ENCODE peak calls at places on chromosome 12, in six cellular contexts. One of them, this sample, is unnamed.

GRCh38 chr12:119843100-119843499 is 34.0 kb downstream of the CIT start:
- DNase-seq in HCT116: no peak
- DNase-seq in prostate gland: no peak
- DNase-seq in transverse colon: no peak
- DNase-seq in H1: no peak
- DNase-seq in HL-60: no peak
- DNase-seq in this sample: no peak

GRCh38 chr12:20220339-20220738 is 148.0 kb upstream of the PDE3A start:
- DNase-seq in HCT116: peak
- DNase-seq in prostate gland: no peak
- DNase-seq in transverse colon: no peak
- DNase-seq in H1: no peak
- DNase-seq in HL-60: no peak
- DNase-seq in this sample: no peak

GRCh38 chr12:108772247-108772646 is 40.9 kb upstream of the CORO1C start:
- DNase-seq in HCT116: no peak
- DNase-seq in prostate gland: no peak
- DNase-seq in transverse colon: peak
- DNase-seq in H1: no peak
- DNase-seq in HL-60: no peak
- DNase-seq in this sample: peak

GRCh38 chr12:26317942-26318565 is 122.7 kb downstream of the SSPN start:
- DNase-seq in HCT116: peak
- DNase-seq in prostate gland: no peak
- DNase-seq in transverse colon: no peak
- DNase-seq in H1: no peak
- DNase-seq in HL-60: no peak
- DNase-seq in this sample: no peak

GRCh38 chr12:93804392-93805179 is 127.4 kb downstream of the CRADD start:
- DNase-seq in HCT116: no peak
- DNase-seq in prostate gland: no peak
- DNase-seq in transverse colon: no peak
- DNase-seq in H1: no peak
- DNase-seq in HL-60: no peak
- DNase-seq in this sample: no peak

GRCh38 chr12:50411051-50411660 is 10.5 kb downstream of the LARP4 start:
- DNase-seq in HCT116: no peak
- DNase-seq in prostate gland: no peak
- DNase-seq in transverse colon: no peak
- DNase-seq in H1: no peak
- DNase-seq in HL-60: no peak
- DNase-seq in this sample: no peak

GRCh38 chr12:15712823-15713663 is 76.1 kb downstream of the EPS8 start:
- DNase-seq in HCT116: no peak
- DNase-seq in prostate gland: no peak
- DNase-seq in transverse colon: peak
- DNase-seq in H1: no peak
- DNase-seq in HL-60: no peak
- DNase-seq in this sample: no peak

GRCh38 chr12:67807808-67808207 is 159.3 kb downstream of the DYRK2 start:
- DNase-seq in HCT116: no peak
- DNase-seq in prostate gland: no peak
- DNase-seq in transverse colon: no peak
- DNase-seq in H1: no peak
- DNase-seq in HL-60: no peak
- DNase-seq in this sample: no peak

GRCh38 chr12:26241095-26241494 is 45.7 kb downstream of the SSPN start:
- DNase-seq in HCT116: no peak
- DNase-seq in prostate gland: no peak
- DNase-seq in transverse colon: no peak
- DNase-seq in H1: no peak
- DNase-seq in HL-60: no peak
- DNase-seq in this sample: no peak

GRCh38 chr12:8078400-8078799 is 3.7 kb upstream of the NECAP1 start:
- DNase-seq in HCT116: peak
- DNase-seq in prostate gland: no peak
- DNase-seq in transverse colon: peak
- DNase-seq in H1: no peak
- DNase-seq in HL-60: peak
- DNase-seq in this sample: no peak

GRCh38 chr12:117444781-117445180 is 83.4 kb upstream of the NOS1 start:
- DNase-seq in HCT116: no peak
- DNase-seq in prostate gland: no peak
- DNase-seq in transverse colon: no peak
- DNase-seq in H1: no peak
- DNase-seq in HL-60: no peak
- DNase-seq in this sample: no peak

GRCh38 chr12:49108958-49109404 is 1.7 kb downstream of the LMBR1L start:
- DNase-seq in HCT116: no peak
- DNase-seq in prostate gland: no peak
- DNase-seq in transverse colon: peak
- DNase-seq in H1: no peak
- DNase-seq in HL-60: no peak
- DNase-seq in this sample: no peak

GRCh38 chr12:1630081-1630826 is 1.2 kb downstream of the WNT5B start:
- DNase-seq in HCT116: no peak
- DNase-seq in prostate gland: peak
- DNase-seq in transverse colon: peak
- DNase-seq in H1: peak
- DNase-seq in HL-60: no peak
- DNase-seq in this sample: peak

GRCh38 chr12:113858828-113859386 is 107.2 kb downstream of the RBM19 start:
- DNase-seq in HCT116: no peak
- DNase-seq in prostate gland: no peak
- DNase-seq in transverse colon: no peak
- DNase-seq in H1: no peak
- DNase-seq in HL-60: no peak
- DNase-seq in this sample: no peak

GRCh38 chr12:113861708-113862312 is 104.3 kb downstream of the RBM19 start:
- DNase-seq in HCT116: no peak
- DNase-seq in prostate gland: no peak
- DNase-seq in transverse colon: no peak
- DNase-seq in H1: no peak
- DNase-seq in HL-60: no peak
- DNase-seq in this sample: no peak

GRCh38 chr12:113862570-113863454 is 103.3 kb downstream of the RBM19 start:
- DNase-seq in HCT116: no peak
- DNase-seq in prostate gland: no peak
- DNase-seq in transverse colon: no peak
- DNase-seq in H1: no peak
- DNase-seq in HL-60: peak
- DNase-seq in this sample: no peak

GRCh38 chr12:113860059-113860820 is 105.9 kb downstream of the RBM19 start:
- DNase-seq in HCT116: no peak
- DNase-seq in prostate gland: no peak
- DNase-seq in transverse colon: no peak
- DNase-seq in H1: peak
- DNase-seq in HL-60: no peak
- DNase-seq in this sample: no peak

GRCh38 chr12:113860950-113861349 is 105.2 kb downstream of the RBM19 start:
- DNase-seq in HCT116: no peak
- DNase-seq in prostate gland: no peak
- DNase-seq in transverse colon: no peak
- DNase-seq in H1: no peak
- DNase-seq in HL-60: peak
- DNase-seq in this sample: no peak
- TF ChIP-seq POLR2AphosphoS5 in HCT116: no peak
- TF ChIP-seq POLR2AphosphoS5 in prostate gland: no peak
- TF ChIP-seq POLR2AphosphoS5 in transverse colon: no peak
- TF ChIP-seq POLR2AphosphoS5 in H1: no peak
- TF ChIP-seq POLR2AphosphoS5 in HL-60: peak
- TF ChIP-seq POLR2AphosphoS5 in this sample: no peak

DNA sequence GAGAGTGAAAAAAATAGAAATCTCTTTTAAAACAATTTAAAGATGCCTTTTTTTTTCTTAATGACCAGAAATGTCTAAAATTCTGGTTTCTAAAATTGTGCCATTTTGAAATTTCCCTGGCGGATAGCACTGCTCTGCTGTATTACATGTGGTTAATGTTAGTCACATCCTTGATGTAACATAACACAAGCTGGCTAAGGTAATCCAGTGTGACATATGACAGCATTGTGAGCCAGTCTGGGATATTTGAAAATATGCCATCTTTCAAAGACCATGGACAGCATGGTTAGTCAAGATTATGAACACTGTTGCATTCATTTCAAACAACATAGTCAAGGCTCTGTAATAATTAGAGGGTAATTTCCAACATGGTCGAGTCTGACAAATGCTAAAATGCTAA is 133.2 kb downstream of the ALX1 start:
- DNase-seq in HCT116: no peak
- DNase-seq in prostate gland: no peak
- DNase-seq in transverse colon: no peak
- DNase-seq in H1: no peak
- DNase-seq in HL-60: no peak
- DNase-seq in this sample: no peak
- TF ChIP-seq POLR2AphosphoS5 in HCT116: no peak
- TF ChIP-seq POLR2AphosphoS5 in prostate gland: no peak
- TF ChIP-seq POLR2AphosphoS5 in transverse colon: no peak
- TF ChIP-seq POLR2AphosphoS5 in H1: no peak
- TF ChIP-seq POLR2AphosphoS5 in HL-60: no peak
- TF ChIP-seq POLR2AphosphoS5 in this sample: no peak

DNA sequence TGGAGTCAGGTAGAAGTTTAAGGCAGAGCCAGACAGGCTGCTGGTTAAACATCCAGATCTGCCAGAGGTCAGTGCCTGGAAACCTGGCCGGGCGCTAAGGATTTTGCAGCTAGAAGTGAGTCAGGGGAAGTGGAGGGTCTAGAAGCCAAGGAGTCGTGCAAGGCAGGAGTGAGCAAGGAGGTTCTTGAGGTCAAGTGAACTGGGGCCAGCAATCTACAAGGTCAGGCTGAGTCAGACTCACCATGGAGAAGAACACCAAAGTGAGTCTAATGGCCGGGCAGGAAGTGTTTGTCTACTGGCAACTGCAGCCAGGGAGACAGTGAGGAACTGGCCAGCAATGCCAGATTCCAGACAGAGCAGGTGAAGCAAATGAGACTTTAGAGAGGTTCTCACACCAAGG is 628.2 kb downstream of the ETNK1 start:
- DNase-seq in HCT116: no peak
- DNase-seq in prostate gland: no peak
- DNase-seq in transverse colon: no peak
- DNase-seq in H1: no peak
- DNase-seq in HL-60: no peak
- DNase-seq in this sample: no peak
- TF ChIP-seq POLR2AphosphoS5 in HCT116: no peak
- TF ChIP-seq POLR2AphosphoS5 in prostate gland: no peak
- TF ChIP-seq POLR2AphosphoS5 in transverse colon: no peak
- TF ChIP-seq POLR2AphosphoS5 in H1: no peak
- TF ChIP-seq POLR2AphosphoS5 in HL-60: no peak
- TF ChIP-seq POLR2AphosphoS5 in this sample: no peak

GRCh38 chr12:106519587-106519986 is 63.2 kb upstream of the RFX4 start:
- DNase-seq in HCT116: no peak
- DNase-seq in prostate gland: no peak
- DNase-seq in transverse colon: no peak
- DNase-seq in H1: no peak
- DNase-seq in HL-60: no peak
- DNase-seq in this sample: no peak
- TF ChIP-seq POLR2AphosphoS5 in HCT116: no peak
- TF ChIP-seq POLR2AphosphoS5 in prostate gland: no peak
- TF ChIP-seq POLR2AphosphoS5 in transverse colon: no peak
- TF ChIP-seq POLR2AphosphoS5 in H1: no peak
- TF ChIP-seq POLR2AphosphoS5 in HL-60: no peak
- TF ChIP-seq POLR2AphosphoS5 in this sample: no peak

DNA sequence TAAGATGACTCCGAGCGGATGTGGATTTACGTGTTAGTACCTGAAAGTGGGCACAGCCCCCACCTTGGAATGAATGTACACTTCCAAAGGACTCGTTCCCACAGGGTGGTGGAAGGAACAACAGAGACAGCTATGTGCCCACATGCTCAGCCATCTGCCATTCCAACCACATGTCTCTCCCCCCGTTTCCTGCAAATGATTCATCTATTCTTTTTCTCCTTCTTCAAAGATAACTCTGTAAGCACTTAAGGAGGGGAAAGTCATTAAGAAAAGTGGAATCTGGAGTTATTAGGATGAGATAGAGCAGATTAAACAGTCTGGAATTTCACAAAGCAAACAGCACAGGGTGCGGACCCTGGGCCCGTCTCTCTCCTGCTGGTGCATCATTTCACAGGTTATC is 18.5 kb upstream of the DUSP6 start:
- DNase-seq in HCT116: peak
- DNase-seq in prostate gland: peak
- DNase-seq in transverse colon: no peak
- DNase-seq in H1: no peak
- DNase-seq in HL-60: no peak
- DNase-seq in this sample: no peak
- TF ChIP-seq POLR2AphosphoS5 in HCT116: no peak
- TF ChIP-seq POLR2AphosphoS5 in prostate gland: no peak
- TF ChIP-seq POLR2AphosphoS5 in transverse colon: no peak
- TF ChIP-seq POLR2AphosphoS5 in H1: no peak
- TF ChIP-seq POLR2AphosphoS5 in HL-60: no peak
- TF ChIP-seq POLR2AphosphoS5 in this sample: no peak

This sample was measured in GM12892.